ENCODE peak calls at places on chromosomes 12 and 14, in four cellular contexts. One of them, this sample, is unnamed. For H3K4me1, the result is how much of the 10 kb centered on the place peaks cover.

GRCh38 chr12:131012279-131013069 is 58.8 kb downstream of the ADGRD1 start:
- DNase-seq in CD8-positive, alpha-beta memory T cell: no peak
- DNase-seq in heart right ventricle: no peak
- DNase-seq in A549: no peak
- DNase-seq in this sample: no peak

GRCh38 chr12:65389436-65389835 is 111.0 kb downstream of the MSRB3 start:
- DNase-seq in A549: no peak
- DNase-seq in CD8-positive, alpha-beta memory T cell: no peak
- DNase-seq in heart right ventricle: no peak
- DNase-seq in this sample: no peak

GRCh38 chr12:118377005-118377890 is 893 bp downstream of the SUDS3 start:
- DNase-seq in A549: no peak
- DNase-seq in heart right ventricle: peak
- DNase-seq in CD8-positive, alpha-beta memory T cell: no peak
- DNase-seq in this sample: no peak

GRCh38 chr14:58752782-58753181 is 115.0 kb downstream of the DACT1 start:
- DNase-seq in CD8-positive, alpha-beta memory T cell: no peak
- DNase-seq in heart right ventricle: peak
- DNase-seq in A549: peak
- DNase-seq in this sample: peak

GRCh38 chr14:89564291-89564957 is 147.4 kb upstream of the FOXN3 start:
- DNase-seq in heart right ventricle: no peak
- DNase-seq in A549: no peak
- DNase-seq in CD8-positive, alpha-beta memory T cell: no peak
- DNase-seq in this sample: no peak

GRCh38 chr14:39381366-39381765 is 50.9 kb downstream of the FBXO33 start:
- DNase-seq in A549: no peak
- DNase-seq in heart right ventricle: no peak
- DNase-seq in CD8-positive, alpha-beta memory T cell: no peak
- DNase-seq in this sample: no peak

GRCh38 chr12:132918680-132919079 is 31.3 kb upstream of the CHFR start:
- DNase-seq in CD8-positive, alpha-beta memory T cell: no peak
- DNase-seq in heart right ventricle: no peak
- DNase-seq in A549: no peak
- DNase-seq in this sample: no peak

GRCh38 chr12:133026996-133027395 is 10.3 kb upstream of the ZNF84 start:
- DNase-seq in heart right ventricle: no peak
- DNase-seq in A549: no peak
- DNase-seq in CD8-positive, alpha-beta memory T cell: no peak
- DNase-seq in this sample: no peak

GRCh38 chr12:53740130-53740491 is 11.7 kb downstream of the CISTR start:
- DNase-seq in CD8-positive, alpha-beta memory T cell: no peak
- DNase-seq in A549: no peak
- DNase-seq in heart right ventricle: no peak
- DNase-seq in this sample: no peak

GRCh38 chr14:34237098-34237497 is 224.9 kb downstream of the SPTSSA start:
- DNase-seq in A549: no peak
- DNase-seq in CD8-positive, alpha-beta memory T cell: no peak
- DNase-seq in heart right ventricle: no peak
- DNase-seq in this sample: no peak

GRCh38 chr14:103618999-103619398 is 10.0 kb upstream of the KLC1 start:
- DNase-seq in A549: no peak
- DNase-seq in heart right ventricle: no peak
- DNase-seq in CD8-positive, alpha-beta memory T cell: no peak
- DNase-seq in this sample: no peak

GRCh38 chr12:6550294-6551062 is 5.4 kb downstream of the IFFO1 start:
- DNase-seq in CD8-positive, alpha-beta memory T cell: no peak
- DNase-seq in heart right ventricle: no peak
- DNase-seq in A549: no peak
- DNase-seq in this sample: no peak

GRCh38 chr12:86772688-86773087 is 516.5 kb upstream of the MGAT4C start:
- DNase-seq in heart right ventricle: no peak
- DNase-seq in A549: no peak
- DNase-seq in CD8-positive, alpha-beta memory T cell: no peak
- DNase-seq in this sample: no peak

GRCh38 chr12:107411792-107412535 is 273.6 kb upstream of the PWP1 start:
- DNase-seq in A549: peak
- DNase-seq in heart right ventricle: no peak
- DNase-seq in CD8-positive, alpha-beta memory T cell: no peak
- DNase-seq in this sample: no peak

GRCh38 chr14:69680297-69680696 is 68.9 kb downstream of the SUSD6 start:
- DNase-seq in heart right ventricle: no peak
- DNase-seq in A549: no peak
- DNase-seq in CD8-positive, alpha-beta memory T cell: no peak
- DNase-seq in this sample: no peak
- H3K4me1 ChIP-seq in heart right ventricle: under half
- H3K4me1 ChIP-seq in A549: under half
- H3K4me1 ChIP-seq in CD8-positive, alpha-beta memory T cell: half or more
- H3K4me1 ChIP-seq in this sample: under half

GRCh38 chr14:100108042-100108825 is 43.0 kb downstream of the EVL start:
- DNase-seq in heart right ventricle: peak
- DNase-seq in CD8-positive, alpha-beta memory T cell: peak
- DNase-seq in A549: peak
- DNase-seq in this sample: peak
- H3K27ac ChIP-seq in heart right ventricle: peak
- H3K27ac ChIP-seq in CD8-positive, alpha-beta memory T cell: peak
- H3K27ac ChIP-seq in A549: peak
- H3K27ac ChIP-seq in this sample: no peak

GRCh38 chr14:21089271-21089670 is 9.2 kb downstream of the ZNF219 start:
- DNase-seq in heart right ventricle: no peak
- DNase-seq in A549: no peak
- DNase-seq in CD8-positive, alpha-beta memory T cell: no peak
- DNase-seq in this sample: no peak

GRCh38 chr14:21084988-21085853 is 13.2 kb downstream of the ZNF219 start:
- DNase-seq in heart right ventricle: peak
- DNase-seq in CD8-positive, alpha-beta memory T cell: no peak
- DNase-seq in A549: no peak
- DNase-seq in this sample: peak

GRCh38 chr14:21086908-21087293 is 11.6 kb downstream of the ZNF219 start:
- DNase-seq in heart right ventricle: no peak
- DNase-seq in CD8-positive, alpha-beta memory T cell: no peak
- DNase-seq in A549: no peak
- DNase-seq in this sample: no peak

GRCh38 chr14:21088687-21089086 is 9.8 kb downstream of the ZNF219 start:
- DNase-seq in heart right ventricle: no peak
- DNase-seq in CD8-positive, alpha-beta memory T cell: no peak
- DNase-seq in A549: no peak
- DNase-seq in this sample: no peak

GRCh38 chr14:21087294-21088091 is 11.0 kb downstream of the ZNF219 start:
- DNase-seq in heart right ventricle: no peak
- DNase-seq in A549: no peak
- DNase-seq in CD8-positive, alpha-beta memory T cell: peak
- DNase-seq in this sample: no peak
- H3K4me3 ChIP-seq in heart right ventricle: no peak
- H3K4me3 ChIP-seq in A549: no peak
- H3K4me3 ChIP-seq in CD8-positive, alpha-beta memory T cell: no peak
- H3K4me3 ChIP-seq in this sample: no peak

GRCh38 chr12:40219760-40220159 is 5.0 kb upstream of the LRRK2 start:
- DNase-seq in heart right ventricle: no peak
- DNase-seq in CD8-positive, alpha-beta memory T cell: no peak
- DNase-seq in A549: no peak
- DNase-seq in this sample: no peak
- H3K4me1 ChIP-seq in heart right ventricle: under half
- H3K4me1 ChIP-seq in CD8-positive, alpha-beta memory T cell: under half
- H3K4me1 ChIP-seq in A549: under half
- H3K4me1 ChIP-seq in this sample: under half

GRCh38 chr14:78608998-78609787 is 439.0 kb downstream of the NRXN3 start:
- DNase-seq in A549: no peak
- DNase-seq in CD8-positive, alpha-beta memory T cell: no peak
- DNase-seq in heart right ventricle: no peak
- DNase-seq in this sample: no peak

GRCh38 chr14:78614651-78615050 is 444.5 kb downstream of the NRXN3 start:
- DNase-seq in CD8-positive, alpha-beta memory T cell: no peak
- DNase-seq in heart right ventricle: no peak
- DNase-seq in A549: no peak
- DNase-seq in this sample: no peak

GRCh38 chr14:78611031-78611430 is 440.9 kb downstream of the NRXN3 start:
- DNase-seq in A549: no peak
- DNase-seq in CD8-positive, alpha-beta memory T cell: no peak
- DNase-seq in heart right ventricle: no peak
- DNase-seq in this sample: no peak

GRCh38 chr14:78612666-78613065 is 442.5 kb downstream of the NRXN3 start:
- DNase-seq in A549: no peak
- DNase-seq in heart right ventricle: no peak
- DNase-seq in CD8-positive, alpha-beta memory T cell: no peak
- DNase-seq in this sample: no peak

DNA sequence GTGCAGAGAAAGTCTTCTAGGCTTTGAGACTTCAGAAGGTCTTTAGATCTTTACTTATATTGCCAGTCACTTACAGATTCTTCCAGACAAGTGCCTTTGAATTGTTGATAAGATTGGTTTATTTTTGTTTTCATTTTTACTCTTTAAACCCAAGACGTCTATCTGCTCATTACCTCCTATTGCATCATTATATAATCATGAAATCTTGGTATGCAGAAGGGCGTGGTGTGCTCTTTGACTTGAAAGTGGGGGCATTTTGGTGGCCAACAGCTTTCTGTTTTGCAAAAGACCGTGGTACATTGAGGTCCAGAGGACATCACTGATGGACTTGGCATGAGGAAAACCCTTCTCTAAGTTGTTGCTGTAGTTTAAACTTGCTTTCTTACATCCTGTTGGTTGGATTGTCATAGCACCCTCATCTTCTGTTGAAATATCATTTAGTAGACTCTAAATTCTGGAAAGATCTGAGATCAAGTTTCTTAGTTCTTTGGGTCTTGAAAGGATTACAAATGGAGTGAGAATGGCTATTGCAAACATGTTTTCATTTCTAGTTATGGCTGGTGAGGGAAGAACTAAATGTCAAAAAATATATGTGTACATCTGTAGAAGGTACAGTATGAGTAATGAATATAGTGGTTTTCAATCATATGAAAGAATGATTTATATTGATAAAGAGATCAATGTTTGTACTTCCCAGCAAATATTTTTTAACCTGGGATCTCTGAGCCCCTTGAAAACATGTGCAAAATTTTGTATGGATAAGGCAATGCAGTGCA is 441.8 kb downstream of the NRXN3 start:
- DNase-seq in A549: no peak
- DNase-seq in heart right ventricle: no peak
- DNase-seq in CD8-positive, alpha-beta memory T cell: no peak
- DNase-seq in this sample: no peak
- H3K27ac ChIP-seq in A549: no peak
- H3K27ac ChIP-seq in heart right ventricle: no peak
- H3K27ac ChIP-seq in CD8-positive, alpha-beta memory T cell: no peak
- H3K27ac ChIP-seq in this sample: no peak

GRCh38 chr12:122403115-122403770 is 19.2 kb downstream of the CLIP1 start:
- DNase-seq in heart right ventricle: no peak
- DNase-seq in CD8-positive, alpha-beta memory T cell: no peak
- DNase-seq in A549: no peak
- DNase-seq in this sample: no peak

GRCh38 chr12:122399592-122400373 is 22.7 kb downstream of the CLIP1 start:
- DNase-seq in heart right ventricle: peak
- DNase-seq in CD8-positive, alpha-beta memory T cell: peak
- DNase-seq in A549: peak
- DNase-seq in this sample: peak

GRCh38 chr12:122395319-122395718 is 27.1 kb downstream of the CLIP1 start:
- DNase-seq in A549: peak
- DNase-seq in CD8-positive, alpha-beta memory T cell: no peak
- DNase-seq in heart right ventricle: no peak
- DNase-seq in this sample: no peak

GRCh38 chr12:122402264-122402663 is 20.2 kb downstream of the CLIP1 start:
- DNase-seq in A549: no peak
- DNase-seq in CD8-positive, alpha-beta memory T cell: no peak
- DNase-seq in heart right ventricle: no peak
- DNase-seq in this sample: no peak

GRCh38 chr12:122399254-122399591 is 23.2 kb downstream of the CLIP1 start:
- DNase-seq in CD8-positive, alpha-beta memory T cell: no peak
- DNase-seq in A549: no peak
- DNase-seq in heart right ventricle: no peak
- DNase-seq in this sample: no peak
- H3K4me3 ChIP-seq in CD8-positive, alpha-beta memory T cell: no peak
- H3K4me3 ChIP-seq in A549: peak
- H3K4me3 ChIP-seq in heart right ventricle: peak
- H3K4me3 ChIP-seq in this sample: no peak